ENCODE peak calls at places on chromosome 11, in seven cellular contexts. N, O, T, A, C, B and P are unnamed samples.
A peak's percentile ranks its signal among the peaks of the same experiment; 100 is the strongest.

GRCh38 chr11:95142431-95142830 is 52.8 kb downstream of the ENDOD1 start:
- DNase-seq in A (no peak), T (no peak), C (no peak), O (no peak), N (no peak), B (no peak), P (no peak)

GRCh38 chr11:133175111-133175510 is 357.2 kb downstream of the OPCML start:
- DNase-seq in B (no peak), C (no peak), N (no peak), A (peak; percentile 62), O (no peak), T (no peak), P (no peak)

GRCh38 chr11:110435780-110436717 is 6.3 kb downstream of the FDX1 start:
- DNase-seq in C (no peak), O (no peak), A (peak; percentile 22), B (no peak), T (no peak), N (no peak), P (no peak)

GRCh38 chr11:42249401-42249800 is 789.9 kb upstream of the LRRC4C start:
- DNase-seq in A (no peak), T (no peak), N (no peak), B (no peak), O (no peak), C (no peak), P (no peak)

GRCh38 chr11:64814712-64815187 is 4.4 kb upstream of the MEN1 start:
- DNase-seq in O (no peak), B (no peak), A (peak; percentile 95), T (no peak), N (no peak), C (no peak), P (no peak)

GRCh38 chr11:10669258-10670033 is 24.1 kb downstream of the IRAG1 start:
- DNase-seq in B (no peak), C (peak; percentile 54), A (no peak), N (no peak), T (peak; percentile 77), O (no peak), P (peak; percentile 65)

GRCh38 chr11:118917488-118918127 is 8.1 kb downstream of the BCL9L start:
- DNase-seq in N (no peak), T (peak; percentile 75), C (no peak), B (no peak), O (no peak), A (no peak), P (no peak)

GRCh38 chr11:66326261-66327111 is 9.6 kb upstream of the CD248 start:
- DNase-seq in T (peak; percentile 37), N (no peak), A (no peak), C (peak; percentile 79), B (no peak), O (no peak), P (no peak)

GRCh38 chr11:95140397-95141030 is 50.9 kb downstream of the ENDOD1 start:
- DNase-seq in N (no peak), O (no peak), A (no peak), T (no peak), B (no peak), C (no peak), P (no peak)

GRCh38 chr11:129248618-129249017 is 56.5 kb upstream of the ARHGAP32 start:
- DNase-seq in A (no peak), T (peak; percentile 66), N (peak; percentile 38), B (no peak), C (no peak), O (peak; percentile 21), P (no peak)

GRCh38 chr11:120546312-120547205 is 35.0 kb downstream of the GRIK4 start:
- DNase-seq in C (no peak), O (peak; percentile 90), T (peak; percentile 94), N (no peak), A (no peak), B (no peak), P (peak; percentile 44)

GRCh38 chr11:102560555-102561011 is 30.0 kb upstream of the MMP7 start:
- DNase-seq in N (no peak), T (peak; percentile 88), B (no peak), A (peak; percentile 85), O (peak; percentile 16), C (no peak), P (no peak)

GRCh38 chr11:34136420-34136819 is 31.0 kb downstream of the NAT10 start:
- DNase-seq in A (no peak), B (no peak), N (no peak), C (no peak), T (no peak), O (no peak), P (no peak)

GRCh38 chr11:118845369-118845768 is 38.3 kb upstream of the CXCR5 start:
- DNase-seq in C (no peak), T (peak; percentile 36), B (no peak), O (no peak), N (no peak), A (peak; percentile 74), P (no peak)

GRCh38 chr11:11577246-11577855 is 44.5 kb downstream of the GALNT18 start:
- DNase-seq in T (peak; percentile 15), B (no peak), O (no peak), A (no peak), C (no peak), N (no peak), P (no peak)

GRCh38 chr11:33475999-33476398 is 218.8 kb downstream of the HIPK3 start:
- DNase-seq in B (no peak), O (peak; percentile 13), A (peak; percentile 15), N (no peak), T (peak; percentile 65), C (peak; percentile 24), P (no peak)

GRCh38 chr11:92728628-92729027 is 240.8 kb upstream of the MTNR1B start:
- DNase-seq in C (no peak), O (no peak), N (no peak), A (no peak), T (no peak), B (no peak), P (no peak)

GRCh38 chr11:61056981-61057380 is 45.3 kb upstream of the CD5 start:
- DNase-seq in C (no peak), T (no peak), A (no peak), N (no peak), B (no peak), O (no peak), P (no peak)

GRCh38 chr11:15801126-15801525 is 555.2 kb downstream of the SOX6 start:
- DNase-seq in C (no peak), O (no peak), B (no peak), N (no peak), T (no peak), A (no peak), P (no peak)

DNA sequence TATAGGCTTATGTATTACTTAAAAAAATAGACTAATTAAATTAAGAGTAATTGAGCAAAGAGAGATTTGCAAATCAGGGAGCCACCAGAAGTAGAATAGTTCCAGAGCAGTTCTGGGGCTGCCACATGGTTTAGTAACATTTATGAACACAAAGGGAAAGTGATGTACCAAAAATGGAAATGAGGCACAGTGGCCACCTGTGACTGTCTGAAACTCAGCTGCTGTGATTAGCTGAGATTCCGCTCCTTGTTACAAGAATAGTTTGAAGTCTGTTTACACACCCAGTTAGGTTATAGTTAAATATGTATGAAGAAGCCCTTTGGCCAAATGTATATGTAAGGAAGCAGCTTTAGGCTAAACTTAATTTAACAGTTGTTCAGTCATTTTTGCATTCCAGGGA is 901.5 kb upstream of the CHORDC1 start:
- DNase-seq in C (no peak), O (no peak), N (no peak), T (no peak), B (no peak), A (no peak), P (no peak)
- H3K4me3 ChIP-seq in C (no peak overlapping the region), O (no peak overlapping the region), N (no peak overlapping the region), T (no peak overlapping the region), B (no peak overlapping the region), A (no peak overlapping the region), P (no peak overlapping the region)

GRCh38 chr11:17720796-17721171 is 1.4 kb downstream of the MYOD1 start:
- DNase-seq in N (no peak), T (no peak), O (no peak), B (no peak), C (peak; percentile 65), A (no peak), P (peak; percentile 49)

GRCh38 chr11:17724020-17724908 is 4.9 kb downstream of the MYOD1 start:
- DNase-seq in N (no peak), A (no peak), T (no peak), C (no peak), B (no peak), O (no peak), P (no peak)

GRCh38 chr11:17721242-17721999 is 2.0 kb downstream of the MYOD1 start:
- DNase-seq in T (no peak), A (no peak), N (no peak), C (peak; percentile 62), O (no peak), B (no peak), P (no peak)

GRCh38 chr11:17719940-17720795 is 797 bp downstream of the MYOD1 start:
- DNase-seq in A (no peak), T (no peak), C (peak; percentile 83), N (no peak), B (no peak), O (no peak), P (peak; percentile 49)

GRCh38 chr11:17722000-17722643 is 2.8 kb downstream of the MYOD1 start:
- DNase-seq in T (peak; percentile 30), C (peak; percentile 70), A (no peak), B (no peak), O (no peak), N (peak; percentile 48), P (no peak)
- TF ChIP-seq CTCF in T (peak; percentile 74), C (peak; percentile 46), A (no peak), B (peak; percentile 11), O (peak; percentile 53), N (peak; percentile 39), P (no peak)

DNA sequence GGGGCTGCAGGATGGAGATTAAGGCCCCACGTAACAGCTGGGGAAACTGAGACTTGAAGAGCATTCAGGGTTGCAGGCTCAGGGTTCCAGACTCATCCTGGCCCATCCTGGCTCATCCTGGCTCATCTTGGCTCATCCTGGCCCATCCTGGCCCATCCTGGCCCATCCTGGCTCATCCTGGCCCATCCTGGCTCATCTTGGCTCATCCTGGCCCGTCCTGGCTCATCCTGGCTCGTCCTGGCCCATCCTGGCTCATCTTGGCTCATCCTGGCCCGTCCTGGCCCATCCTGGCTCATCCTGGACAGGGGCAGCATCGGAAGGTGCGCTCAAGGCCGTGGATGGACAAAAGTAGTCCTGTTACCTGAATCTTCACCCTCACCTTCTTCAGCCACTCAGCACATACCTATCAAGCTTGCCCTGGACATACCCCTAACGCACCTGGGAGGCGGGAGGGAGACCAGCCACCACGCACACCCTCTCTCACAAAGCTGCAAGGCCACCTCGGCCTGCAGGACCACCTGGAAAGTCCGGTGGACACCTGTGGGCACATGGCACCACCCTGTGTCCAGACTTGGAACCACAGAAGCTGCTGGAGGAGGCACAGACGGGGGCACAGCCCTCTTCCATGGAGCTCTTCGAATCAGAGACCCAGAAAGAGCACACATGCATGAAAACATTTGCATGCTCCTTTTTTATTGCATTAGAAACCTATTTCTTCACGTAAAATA is 20.3 kb upstream of the NLRP6 start:
- DNase-seq in B (no peak), A (peak; percentile 30), C (no peak), T (no peak), N (no peak), O (no peak), P (no peak)
- H3K4me3 ChIP-seq in B (no peak overlapping the region), A (no peak overlapping the region), C (no peak overlapping the region), T (no peak overlapping the region), N (no peak overlapping the region), O (no peak overlapping the region), P (no peak overlapping the region)

DNA sequence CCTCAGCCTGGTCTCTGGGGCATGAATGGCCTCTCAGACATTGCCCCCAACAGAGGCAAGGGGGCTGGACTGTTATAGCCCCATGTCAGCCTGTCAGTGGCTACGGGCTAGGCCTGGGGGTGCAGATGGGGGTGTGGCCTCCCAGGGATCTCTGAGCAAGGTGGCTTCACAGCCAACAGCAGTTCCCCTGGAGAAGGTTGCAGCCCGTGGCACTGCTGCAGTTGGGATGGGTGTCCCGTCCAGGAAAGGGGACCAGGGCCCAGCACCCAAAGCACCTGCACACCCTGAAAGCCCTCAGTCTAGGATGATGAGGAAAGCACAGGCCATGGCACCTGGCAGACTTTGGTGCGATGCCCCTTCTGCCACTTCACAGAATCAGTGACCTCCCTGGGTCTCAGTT is 101.3 kb downstream of the TP53I11 start:
- DNase-seq in N (no peak), B (no peak), A (no peak), C (no peak), O (no peak), T (no peak), P (no peak)
- TF ChIP-seq CTCF in N (no peak), B (no peak), A (no peak), C (no peak), O (no peak), T (no peak), P (no peak)